ENCODE peak calls at places on chromosomes 16 and 17, in six cellular contexts. Y, L, T, S, B and E are unnamed samples. For H3K9me3, the result is how much of the 10 kb centered on the place peaks cover.

GRCh38 chr16:66549284-66550131 is at the start of gene TK2:
- DNase-seq in Y (peak), L (peak), T (peak), S (peak), B (peak), E (peak)

GRCh38 chr17:57986841-57987581 is 1.0 kb downstream of the VEZF1 start:
- DNase-seq in Y (peak), L (no peak), T (peak), S (peak), B (peak), E (peak)

GRCh38 chr16:19696312-19696711 is 21.7 kb downstream of the KNOP1 start:
- DNase-seq in Y (peak), L (no peak), T (no peak), S (peak), B (peak), E (peak)

GRCh38 chr16:7026639-7027038 is 306.0 kb upstream of the RBFOX1 start:
- DNase-seq in Y (no peak), L (peak), T (no peak), S (no peak), B (no peak), E (no peak)

GRCh38 chr16:82011199-82011641 is at the start of gene SDR42E1:
- DNase-seq in Y (peak), L (no peak), T (peak), S (peak), B (no peak), E (no peak)

GRCh38 chr16:81544691-81545365 is 100.2 kb downstream of the CMIP start:
- DNase-seq in Y (no peak), L (no peak), T (no peak), S (no peak), B (no peak), E (no peak)

GRCh38 chr17:7383742-7384488 is 3.0 kb downstream of the TNK1 start:
- DNase-seq in Y (no peak), L (peak), T (no peak), S (no peak), B (no peak), E (no peak)

GRCh38 chr16:2244301-2244700 is 7.1 kb downstream of the ECI1 start:
- DNase-seq in Y (peak), L (no peak), T (no peak), S (peak), B (no peak), E (no peak)

GRCh38 chr17:1239210-1239609 is 31.0 kb upstream of the BHLHA9 start:
- DNase-seq in Y (no peak), L (no peak), T (no peak), S (no peak), B (no peak), E (no peak)

GRCh38 chr17:65987988-65988387 is 203.9 kb downstream of the CEP112 start:
- DNase-seq in Y (no peak), L (peak), T (peak), S (peak), B (no peak), E (peak)

GRCh38 chr16:21100447-21100846 is 50.2 kb downstream of the DNAH3 start:
- DNase-seq in Y (no peak), L (no peak), T (peak), S (peak), B (no peak), E (peak)

GRCh38 chr16:85491798-85492616 is 121.1 kb upstream of the GSE1 start:
- DNase-seq in Y (peak), L (no peak), T (no peak), S (no peak), B (peak), E (no peak)

GRCh38 chr17:66602659-66603363 is 232.1 kb upstream of the CACNG5 start:
- DNase-seq in Y (no peak), L (no peak), T (no peak), S (no peak), B (no peak), E (no peak)

GRCh38 chr16:27681681-27682080 is 131.7 kb downstream of the KATNIP start:
- DNase-seq in Y (no peak), L (no peak), T (no peak), S (no peak), B (no peak), E (no peak)

GRCh38 chr16:86676216-86676800 is 98.0 kb downstream of the FOXL1 start:
- DNase-seq in Y (no peak), L (no peak), T (no peak), S (peak), B (no peak), E (peak)

GRCh38 chr17:29376667-29377268 is 13.4 kb upstream of the TAOK1 start:
- DNase-seq in Y (no peak), L (no peak), T (peak), S (peak), B (no peak), E (peak)

GRCh38 chr17:77698903-77699615 is 259.4 kb upstream of the TNRC6C start:
- DNase-seq in Y (no peak), L (peak), T (no peak), S (no peak), B (no peak), E (no peak)

GRCh38 chr17:45256114-45256966 is 5.6 kb downstream of the SPATA32 start:
- DNase-seq in Y (no peak), L (no peak), T (no peak), S (no peak), B (no peak), E (no peak)

GRCh38 chr16:56771558-56772279 is 41.8 kb downstream of the NUP93 start:
- DNase-seq in Y (no peak), L (no peak), T (no peak), S (no peak), B (no peak), E (no peak)

GRCh38 chr17:65609749-65610148 is 48.3 kb upstream of the AXIN2 start:
- DNase-seq in Y (no peak), L (no peak), T (no peak), S (no peak), B (no peak), E (no peak)

GRCh38 chr16:2042666-2043295 is 4.9 kb downstream of the NTHL1 start:
- DNase-seq in Y (no peak), L (no peak), T (no peak), S (no peak), B (no peak), E (no peak)

GRCh38 chr16:52569296-52569695 is 22.4 kb upstream of the TOX3 start:
- DNase-seq in Y (no peak), L (no peak), T (no peak), S (no peak), B (no peak), E (no peak)

GRCh38 chr17:59365383-59365981 is 34.0 kb downstream of the YPEL2 start:
- DNase-seq in Y (no peak), L (no peak), T (no peak), S (no peak), B (peak), E (no peak)

GRCh38 chr17:76710863-76711611 is at the start of gene MXRA7:
- DNase-seq in Y (peak), L (peak), T (peak), S (peak), B (peak), E (no peak)

GRCh38 chr17:28901866-28902818 is 737 bp downstream of the DHRS13 start:
- DNase-seq in Y (peak), L (no peak), T (peak), S (no peak), B (peak), E (no peak)

GRCh38 chr16:68782198-68783174 is 45.4 kb downstream of the CDH1 start:
- DNase-seq in Y (no peak), L (no peak), T (no peak), S (no peak), B (no peak), E (no peak)

GRCh38 chr17:77708049-77708448 is 250.5 kb upstream of the TNRC6C start:
- DNase-seq in Y (no peak), L (no peak), T (no peak), S (no peak), B (no peak), E (no peak)

GRCh38 chr16:19923396-19923795 is 38.7 kb upstream of the GPRC5B start:
- DNase-seq in Y (no peak), L (no peak), T (no peak), S (no peak), B (no peak), E (no peak)

GRCh38 chr16:23514381-23515152 is 4.3 kb upstream of the GGA2 start:
- DNase-seq in Y (no peak), L (no peak), T (no peak), S (no peak), B (no peak), E (no peak)

GRCh38 chr16:11572301-11572995 is 14.3 kb downstream of the LITAF start:
- DNase-seq in Y (no peak), L (no peak), T (no peak), S (no peak), B (no peak), E (no peak)

GRCh38 chr17:81415681-81416080 is 20.4 kb downstream of the BAHCC1 start:
- DNase-seq in Y (no peak), L (no peak), T (no peak), S (no peak), B (no peak), E (no peak)

GRCh38 chr16:15611610-15612009 is 31.3 kb downstream of the MARF1 start:
- DNase-seq in Y (no peak), L (no peak), T (no peak), S (no peak), B (no peak), E (no peak)

DNA sequence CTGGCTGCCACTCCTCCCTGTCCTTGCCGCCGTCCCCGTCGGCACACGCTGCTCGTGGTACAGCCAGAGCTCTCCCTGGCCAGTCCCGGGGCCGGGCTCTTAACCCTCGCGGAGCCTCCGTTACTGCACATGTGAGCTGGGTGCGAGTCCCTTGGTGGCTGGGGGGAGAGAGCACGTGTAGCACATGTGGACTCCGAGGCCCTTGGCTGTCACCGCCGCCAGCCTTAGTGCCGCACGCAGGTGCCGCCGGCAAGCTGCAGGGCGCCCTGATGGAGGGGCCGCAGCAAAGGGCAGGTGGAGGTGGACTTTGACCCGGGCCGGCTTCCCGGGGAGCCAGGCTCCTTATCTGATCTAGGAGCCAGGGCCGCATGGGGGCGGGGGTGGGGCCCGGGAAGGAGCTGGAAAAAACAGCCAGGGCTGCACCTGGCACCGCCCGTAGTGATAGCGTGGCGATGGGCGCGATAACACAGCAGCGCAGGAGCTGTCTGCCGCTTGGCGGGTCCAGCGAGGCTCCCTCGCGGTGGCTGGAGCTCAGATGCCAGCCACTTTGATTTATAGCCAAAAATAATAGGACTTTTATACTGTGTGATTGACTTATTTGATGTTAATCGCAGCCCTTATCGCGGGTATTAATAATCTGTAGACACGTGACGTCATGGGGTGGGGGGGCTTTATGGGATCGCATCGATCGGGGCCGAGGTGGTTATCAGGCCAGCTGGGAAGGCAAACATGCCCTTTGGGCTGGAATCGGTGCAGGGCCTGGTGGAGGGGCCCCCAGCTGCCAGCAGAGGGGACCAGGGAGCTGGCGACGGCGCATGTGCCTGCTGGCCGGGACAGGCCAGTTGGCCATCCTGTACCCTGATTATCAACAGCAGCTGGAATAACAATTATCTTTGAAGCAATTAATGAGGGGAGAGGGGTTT is 35.1 kb downstream of the ZFPM1 start:
- DNase-seq in Y (peak), L (no peak), T (no peak), S (no peak), B (no peak), E (no peak)
- H3K4me3 ChIP-seq in Y (no peak), L (no peak), T (no peak), S (no peak), B (no peak), E (no peak)

GRCh38 chr16:70704586-70704985 is 18.7 kb upstream of the MTSS2 start:
- DNase-seq in Y (no peak), L (no peak), T (no peak), S (no peak), B (no peak), E (no peak)
- H3K9me3 ChIP-seq in Y (under half), L (under half), T (under half), S (under half), B (under half), E (under half)

GRCh38 chr16:83901101-83901500 is 2.2 kb downstream of the MLYCD start:
- DNase-seq in Y (no peak), L (no peak), T (no peak), S (peak), B (no peak), E (no peak)
- H3K4me3 ChIP-seq in Y (no peak), L (no peak), T (no peak), S (no peak), B (no peak), E (no peak)

GRCh38 chr16:35296962-35297653 is 1837.7 kb downstream of the TP53TG3F start:
- DNase-seq in Y (no peak), L (no peak), T (no peak), S (no peak), B (no peak), E (no peak)
- H3K9me3 ChIP-seq in Y (under half), L (half or more), T (under half), S (under half), B (under half), E (under half)